ENCODE peak calls at places on chromosomes 11 and 22, in five cellular contexts. G, O, C, Q and J are unnamed samples.

GRCh38 chr11:88680806-88681205 is 343.3 kb upstream of the CTSC start:
- DNase-seq in C (no peak), G (no peak), Q (no peak), O (peak; percentile 44), J (no peak)

GRCh38 chr11:7892751-7893356 is 38.2 kb downstream of the OR10A6 start:
- DNase-seq in Q (no peak), C (peak; percentile 66), O (peak; percentile 52), G (peak; percentile 51), J (no peak)

GRCh38 chr22:35150163-35151107 is 84.5 kb downstream of the ISX start:
- DNase-seq in Q (peak; percentile 77), G (peak; percentile 77), O (peak; percentile 10), C (peak; percentile 75), J (peak; percentile 82)

GRCh38 chr11:2418961-2419360 is 18.4 kb downstream of the TSSC4 start:
- DNase-seq in G (no peak), O (no peak), C (no peak), Q (no peak), J (no peak)

GRCh38 chr22:31274017-31274416 is 18.3 kb downstream of the PIK3IP1 start:
- DNase-seq in Q (no peak), O (no peak), C (no peak), G (no peak), J (no peak)

GRCh38 chr22:19962909-19963806 is 21.5 kb upstream of the TXNRD2 start:
- DNase-seq in Q (peak; percentile 96), G (peak; percentile 87), C (no peak), O (peak; percentile 53), J (peak; percentile 50)

GRCh38 chr11:26078217-26078821 is 253.6 kb upstream of the ANO3 start:
- DNase-seq in G (no peak), O (no peak), Q (no peak), C (no peak), J (no peak)

GRCh38 chr11:87012089-87012488 is 25.6 kb upstream of the TMEM135 start:
- DNase-seq in Q (no peak), G (no peak), C (no peak), O (no peak), J (no peak)

GRCh38 chr11:118206612-118207031 is 18.2 kb downstream of the JAML start:
- DNase-seq in G (no peak), O (no peak), Q (no peak), C (no peak), J (no peak)

GRCh38 chr11:44749160-44749559 is 22.4 kb downstream of the TSPAN18 start:
- DNase-seq in Q (no peak), C (no peak), O (no peak), G (no peak), J (no peak)

GRCh38 chr11:18780329-18780728 is 11.3 kb downstream of the PTPN5 start:
- DNase-seq in Q (no peak), G (peak; percentile 47), C (no peak), O (no peak), J (no peak)

GRCh38 chr22:23289130-23289503 is 108.8 kb downstream of the BCR start:
- DNase-seq in O (no peak), Q (no peak), C (no peak), G (no peak), J (no peak)
- H3K36me3 ChIP-seq in O (peaks cover 13% of the 10 kb centered on the region), Q (no peaks in the 10 kb centered on the region), C (peaks cover 33% of the 10 kb centered on the region), G (peaks cover 32% of the 10 kb centered on the region), J (peaks cover 8% of the 10 kb centered on the region)

GRCh38 chr11:72772059-72772458 is 19.9 kb upstream of the ARAP1 start:
- DNase-seq in O (no peak), Q (no peak), G (no peak), C (no peak), J (no peak)
- H3K36me3 ChIP-seq in O (no peaks in the 10 kb centered on the region), Q (no peaks in the 10 kb centered on the region), G (no peaks in the 10 kb centered on the region), C (no peaks in the 10 kb centered on the region), J (no peaks in the 10 kb centered on the region)

GRCh38 chr11:74846770-74847169 is 98.1 kb downstream of the RNF169 start:
- DNase-seq in C (no peak), G (no peak), Q (no peak), O (no peak), J (no peak)
- H3K36me3 ChIP-seq in C (peaks cover 30% of the 10 kb centered on the region), G (peaks cover 20% of the 10 kb centered on the region), Q (no peaks in the 10 kb centered on the region), O (peaks cover 13% of the 10 kb centered on the region), J (peaks cover 18% of the 10 kb centered on the region)

GRCh38 chr11:130666781-130667251 is 218.4 kb downstream of the ADAMTS15 start:
- DNase-seq in C (no peak), G (no peak), Q (no peak), O (peak; percentile 80), J (no peak)

GRCh38 chr11:130671801-130672700 is 223.6 kb downstream of the ADAMTS15 start:
- DNase-seq in G (peak; percentile 22), O (peak; percentile 95), C (peak; percentile 24), Q (peak; percentile 33), J (peak; percentile 65)

GRCh38 chr11:130668751-130669150 is 220.3 kb downstream of the ADAMTS15 start:
- DNase-seq in Q (no peak), C (no peak), G (no peak), O (no peak), J (no peak)

GRCh38 chr11:130672911-130673310 is 224.5 kb downstream of the ADAMTS15 start:
- DNase-seq in O (peak; percentile 64), G (no peak), Q (no peak), C (no peak), J (no peak)

DNA sequence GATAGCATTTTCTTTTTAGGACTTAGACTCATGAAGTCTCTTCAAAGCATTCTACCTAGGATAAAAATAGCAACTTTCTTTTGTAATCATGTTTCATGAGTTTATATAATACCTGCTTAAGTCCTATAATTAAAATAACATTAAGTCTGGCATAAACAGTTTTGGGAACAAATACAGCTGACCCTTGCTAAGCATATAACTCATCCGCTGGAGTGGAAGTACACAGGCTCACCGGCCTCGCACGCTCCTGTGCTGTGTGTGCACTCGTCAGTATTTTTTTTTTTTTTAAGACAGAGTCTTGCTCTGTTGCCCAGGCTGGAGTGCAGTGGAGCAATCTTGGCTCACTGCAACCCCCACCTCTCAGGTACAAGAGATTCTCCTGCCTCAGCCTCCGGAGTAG is 221.8 kb downstream of the ADAMTS15 start:
- DNase-seq in G (no peak), C (no peak), O (no peak), Q (no peak), J (no peak)
- H3K36me3 ChIP-seq in G (no peaks in the 10 kb centered on the region), C (no peaks in the 10 kb centered on the region), O (no peaks in the 10 kb centered on the region), Q (no peaks in the 10 kb centered on the region), J (no peaks in the 10 kb centered on the region)

GRCh38 chr11:11816511-11817319 is 25.1 kb upstream of the USP47 start:
- DNase-seq in Q (no peak), C (no peak), G (no peak), O (peak; percentile 3), J (no peak)
- H3K36me3 ChIP-seq in Q (no peaks in the 10 kb centered on the region), C (no peaks in the 10 kb centered on the region), G (no peaks in the 10 kb centered on the region), O (no peaks in the 10 kb centered on the region), J (no peaks in the 10 kb centered on the region)

GRCh38 chr11:76493040-76493439 is 48.2 kb downstream of the EMSY start:
- DNase-seq in O (no peak), C (no peak), Q (no peak), G (peak; percentile 23), J (no peak)
- H3K36me3 ChIP-seq in O (peaks cover 3% of the 10 kb centered on the region), C (peaks cover 16% of the 10 kb centered on the region), Q (no peaks in the 10 kb centered on the region), G (peaks cover 2% of the 10 kb centered on the region), J (peaks cover 10% of the 10 kb centered on the region)

GRCh38 chr11:1396375-1396841 is 6.7 kb downstream of the BRSK2 start:
- DNase-seq in C (no peak), O (no peak), G (no peak), Q (no peak), J (no peak)
- H3K36me3 ChIP-seq in C (no peaks in the 10 kb centered on the region), O (no peaks in the 10 kb centered on the region), G (no peaks in the 10 kb centered on the region), Q (no peaks in the 10 kb centered on the region), J (no peaks in the 10 kb centered on the region)

GRCh38 chr11:70315726-70316125 is 45.2 kb downstream of the PPFIA1 start:
- DNase-seq in O (no peak), Q (no peak), G (no peak), C (no peak), J (no peak)

GRCh38 chr11:70317576-70318305 is 47.3 kb downstream of the PPFIA1 start:
- DNase-seq in Q (no peak), C (no peak), O (no peak), G (no peak), J (no peak)

GRCh38 chr11:70313945-70314344 is 43.5 kb downstream of the PPFIA1 start:
- DNase-seq in G (no peak), O (no peak), C (no peak), Q (no peak), J (no peak)

GRCh38 chr11:70312401-70313357 is 42.2 kb downstream of the PPFIA1 start:
- DNase-seq in Q (no peak), O (no peak), C (peak; percentile 60), G (no peak), J (no peak)

GRCh38 chr11:70314730-70315129 is 44.2 kb downstream of the PPFIA1 start:
- DNase-seq in O (no peak), Q (no peak), C (no peak), G (no peak), J (peak; percentile 24)
- H3K36me3 ChIP-seq in O (peaks cover 2% of the 10 kb centered on the region), Q (no peaks in the 10 kb centered on the region), C (no peaks in the 10 kb centered on the region), G (peaks cover 3% of the 10 kb centered on the region), J (peaks cover 3% of the 10 kb centered on the region)

GRCh38 chr22:36282078-36282831 is 29.3 kb downstream of the APOL1 start:
- DNase-seq in O (no peak), Q (no peak), C (no peak), G (peak; percentile 45), J (no peak)

GRCh38 chr22:36285017-36285416 is 32.1 kb downstream of the APOL1 start:
- DNase-seq in O (no peak), C (no peak), Q (no peak), G (peak; percentile 23), J (no peak)

GRCh38 chr22:36286096-36286957 is 33.4 kb downstream of the APOL1 start:
- DNase-seq in C (peak; percentile 85), G (peak; percentile 98), Q (peak; percentile 76), O (peak; percentile 61), J (peak; percentile 86)

GRCh38 chr22:36285545-36285944 is 32.6 kb downstream of the APOL1 start:
- DNase-seq in C (no peak), Q (no peak), O (no peak), G (peak; percentile 32), J (no peak)

DNA sequence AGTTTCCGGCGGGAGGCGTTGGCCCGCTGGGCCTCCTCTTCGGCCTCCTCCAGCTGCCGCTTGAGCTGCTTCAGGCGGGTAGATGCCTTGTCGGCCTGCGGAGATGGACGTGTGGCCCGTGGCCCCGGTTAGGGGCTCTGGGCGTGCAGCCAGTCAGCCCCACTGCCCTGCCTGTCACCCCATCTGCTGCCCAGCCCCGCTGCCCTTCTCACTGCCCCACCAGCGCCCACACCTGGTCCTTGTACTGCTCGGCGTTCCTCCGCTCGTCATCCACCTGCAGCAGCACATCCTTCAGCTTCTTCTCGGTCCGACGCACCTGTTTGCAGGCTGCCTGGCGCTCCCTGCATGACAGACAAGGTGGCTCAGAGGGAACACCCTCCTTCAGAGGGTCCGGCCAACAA is 31.2 kb downstream of the APOL1 start:
- DNase-seq in O (no peak), Q (no peak), G (peak; percentile 45), C (no peak), J (no peak)
- H3K36me3 ChIP-seq in O (peaks cover 69% of the 10 kb centered on the region), Q (peaks cover 73% of the 10 kb centered on the region), G (peaks cover 43% of the 10 kb centered on the region), C (peaks cover 66% of the 10 kb centered on the region), J (peaks cover 59% of the 10 kb centered on the region)